ENCODE peak calls at places on chromosomes 2 and 18, in nine cellular contexts. H is fibroblast of mammary gland; U is NCI-H226; B is HFF-Myc; I is T47D; W is activated CD8-positive, alpha-beta T cell treated with anti-CD3 and anti-CD28 coated beads for 36 hours; G is nucleus accumbens; C is heart right ventricle; M is kidney glomerular epithelial cell. Q is an unnamed sample.

GRCh38 chr2:2014251-2014761 is 270.0 kb upstream of the PXDN start:
- DNase-seq in I (no peak), G (peak), W (no peak), M (no peak), U (no peak), B (no peak), H (peak), C (peak), Q (peak)

GRCh38 chr2:46351388-46352141 is 54.4 kb downstream of the EPAS1 start:
- DNase-seq in B (no peak), H (no peak), C (peak), W (peak), M (no peak), G (no peak), I (no peak), U (no peak), Q (no peak)

GRCh38 chr2:25365241-25365640 is 23.5 kb upstream of the DNMT3A start:
- DNase-seq in M (no peak), G (no peak), W (no peak), U (no peak), H (no peak), C (no peak), I (no peak), B (no peak), Q (no peak)

GRCh38 chr2:184620367-184620766 is 22.0 kb downstream of the ZNF804A start:
- DNase-seq in H (no peak), B (no peak), M (no peak), W (no peak), I (no peak), C (no peak), G (no peak), U (no peak), Q (no peak)

GRCh38 chr2:191638079-191638801 is 39.7 kb upstream of the NABP1 start:
- DNase-seq in W (no peak), H (no peak), U (no peak), C (no peak), I (peak), G (no peak), B (no peak), M (no peak), Q (no peak)

GRCh38 chr2:180370476-180371205 is 363.5 kb upstream of the CWC22 start:
- DNase-seq in I (no peak), U (no peak), W (no peak), H (no peak), C (no peak), B (no peak), G (no peak), M (no peak), Q (no peak)

GRCh38 chr18:56309104-56309503 is 329.3 kb downstream of the TXNL1 start:
- DNase-seq in H (no peak), W (no peak), U (no peak), M (no peak), I (no peak), B (no peak), C (no peak), G (no peak), Q (no peak)

GRCh38 chr18:30485078-30485477 is 557.5 kb downstream of the DSC3 start:
- DNase-seq in M (no peak), C (no peak), H (no peak), W (no peak), B (no peak), I (no peak), G (no peak), U (no peak), Q (no peak)

GRCh38 chr2:180191352-180192124 is 184.4 kb upstream of the CWC22 start:
- DNase-seq in W (no peak), H (peak), G (no peak), C (no peak), U (no peak), B (no peak), M (no peak), I (no peak), Q (no peak)

GRCh38 chr2:111148925-111149324 is 28.2 kb downstream of the BCL2L11 start:
- DNase-seq in H (no peak), C (no peak), B (no peak), W (no peak), G (no peak), I (no peak), U (no peak), M (no peak), Q (no peak)

GRCh38 chr2:157627594-157628281 is 926 bp downstream of the ACVR1C start:
- DNase-seq in H (peak), U (peak), C (no peak), G (no peak), I (no peak), M (no peak), W (peak), B (no peak), Q (no peak)

GRCh38 chr2:47072728-47073191 is 82.3 kb downstream of the STPG4 start:
- DNase-seq in H (no peak), C (peak), U (no peak), B (no peak), I (no peak), M (no peak), W (no peak), G (no peak), Q (peak)

GRCh38 chr2:73449404-73449803 is 63.8 kb downstream of the ALMS1 start:
- DNase-seq in G (no peak), C (no peak), I (no peak), W (no peak), H (no peak), U (no peak), M (no peak), B (no peak), Q (no peak)

GRCh38 chr2:2573658-2574293 is 242.7 kb upstream of the MYT1L start:
- DNase-seq in M (no peak), W (peak), C (no peak), B (no peak), G (no peak), H (peak), I (no peak), U (no peak), Q (peak)

GRCh38 chr2:5818947-5819346 is 126.8 kb downstream of the SOX11 start:
- DNase-seq in H (no peak), M (no peak), U (no peak), C (no peak), G (no peak), I (no peak), B (no peak), W (no peak), Q (no peak)

GRCh38 chr18:22219568-22220355 is 50.4 kb downstream of the GATA6 start:
- DNase-seq in H (no peak), I (no peak), C (no peak), G (no peak), M (no peak), B (no peak), U (no peak), W (no peak), Q (no peak)

GRCh38 chr2:71552356-71552755 is 99.0 kb downstream of the DYSF start:
- DNase-seq in H (no peak), B (no peak), G (no peak), U (no peak), M (no peak), W (no peak), C (no peak), I (no peak), Q (no peak)

GRCh38 chr2:198214108-198214736 is 409.8 kb downstream of the PLCL1 start:
- DNase-seq in U (no peak), H (peak), B (no peak), C (no peak), I (no peak), W (no peak), M (no peak), G (no peak), Q (no peak)

GRCh38 chr18:46174317-46175039 is 70.3 kb downstream of the HAUS1 start:
- DNase-seq in C (peak), H (peak), W (peak), U (no peak), M (peak), G (peak), B (no peak), I (peak), Q (peak)

GRCh38 chr18:43661570-43661969 is 384.3 kb upstream of the SYT4 start:
- DNase-seq in C (no peak), M (peak), W (peak), B (peak), I (peak), H (peak), U (peak), G (no peak), Q (peak)

GRCh38 chr2:72917138-72917874 is at the start of gene EMX1:
- DNase-seq in I (peak), M (peak), W (peak), G (no peak), B (no peak), U (peak), H (no peak), C (no peak), Q (peak)

GRCh38 chr2:14297340-14297739 is 335.2 kb upstream of the LRATD1 start:
- DNase-seq in G (no peak), M (no peak), H (no peak), W (no peak), C (no peak), B (no peak), U (no peak), I (no peak), Q (no peak)

GRCh38 chr18:48680339-48680738 is 141.5 kb downstream of the CTIF start:
- DNase-seq in W (no peak), H (no peak), C (peak), B (no peak), U (no peak), M (no peak), I (no peak), G (no peak), Q (no peak)

GRCh38 chr18:24869285-24869684 is 408.8 kb downstream of the HRH4 start:
- DNase-seq in B (no peak), I (no peak), H (no peak), W (no peak), U (no peak), G (no peak), M (no peak), C (no peak), Q (no peak)

GRCh38 chr2:170715932-170716777 is 1.0 kb downstream of the SP5 start:
- DNase-seq in C (peak), U (no peak), W (peak), H (no peak), B (no peak), M (no peak), G (no peak), I (no peak), Q (peak)

GRCh38 chr18:12657048-12657848 is 659 bp downstream of the SPIRE1 start:
- DNase-seq in I (no peak), C (peak), G (peak), B (no peak), U (no peak), M (no peak), W (peak), H (peak), Q (peak)

GRCh38 chr2:165083326-165083725 is 120.5 kb downstream of the SCN3A start:
- DNase-seq in G (no peak), M (no peak), W (no peak), U (no peak), C (no peak), H (no peak), B (no peak), I (no peak), Q (no peak)

GRCh38 chr18:3044931-3045698 is 32.2 kb upstream of the LPIN2 start:
- DNase-seq in B (no peak), U (no peak), W (no peak), I (no peak), M (no peak), C (no peak), H (no peak), G (no peak), Q (no peak)

GRCh38 chr2:186912979-186913378 is 64.0 kb upstream of the ZSWIM2 start:
- DNase-seq in U (no peak), W (no peak), I (no peak), H (no peak), M (no peak), C (no peak), B (no peak), G (no peak), Q (no peak)

GRCh38 chr18:62863629-62864028 is 148.3 kb downstream of the PHLPP1 start:
- DNase-seq in B (peak), G (no peak), U (peak), C (no peak), W (no peak), I (no peak), M (no peak), H (peak), Q (no peak)